ENCODE peak calls at places on chromosome 7, in seven cellular contexts. D, I, E, P, U, G and A are unnamed samples. For H3K4me1, the result is how much of the 10 kb centered on the place peaks cover.

GRCh38 chr7:3917466-3917865 is 616.4 kb downstream of the SDK1 start:
- DNase-seq in D (no peak), I (no peak), E (no peak), P (no peak), U (no peak), G (no peak), A (no peak)

GRCh38 chr7:113548561-113548960 is 370.2 kb downstream of the PPP1R3A start:
- DNase-seq in D (no peak), I (no peak), E (no peak), P (no peak), U (no peak), G (no peak), A (no peak)

GRCh38 chr7:90698616-90699015 is 102.5 kb downstream of the CDK14 start:
- DNase-seq in D (no peak), I (no peak), E (no peak), P (no peak), U (no peak), G (no peak), A (no peak)

GRCh38 chr7:127419196-127419595 is 26.7 kb upstream of the ZNF800 start:
- DNase-seq in D (no peak), I (no peak), E (no peak), P (no peak), U (no peak), G (no peak), A (no peak)

GRCh38 chr7:138207555-138207971 is 131.3 kb downstream of the AKR1D1 start:
- DNase-seq in D (no peak), I (no peak), E (no peak), P (no peak), U (no peak), G (no peak), A (no peak)

GRCh38 chr7:26187380-26188290 is 12.9 kb downstream of the HNRNPA2B1 start:
- DNase-seq in D (no peak), I (no peak), E (no peak), P (no peak), U (no peak), G (no peak), A (no peak)

GRCh38 chr7:69780377-69780776 is 182.1 kb downstream of the AUTS2 start:
- DNase-seq in D (no peak), I (no peak), E (no peak), P (no peak), U (peak), G (no peak), A (no peak)

GRCh38 chr7:27917774-27918314 is 177.9 kb downstream of the TAX1BP1 start:
- DNase-seq in D (no peak), I (no peak), E (no peak), P (no peak), U (no peak), G (no peak), A (no peak)

GRCh38 chr7:918441-919113 is 35.9 kb downstream of the ADAP1 start:
- DNase-seq in D (peak), I (peak), E (peak), P (no peak), U (no peak), G (peak), A (no peak)

GRCh38 chr7:34058791-34059550 is 153.6 kb downstream of the BMPER start:
- DNase-seq in D (no peak), I (no peak), E (no peak), P (no peak), U (no peak), G (no peak), A (peak)

GRCh38 chr7:130009848-130010688 is 41.1 kb downstream of the ZC3HC1 start:
- DNase-seq in D (peak), I (peak), E (no peak), P (peak), U (no peak), G (no peak), A (no peak)

GRCh38 chr7:41979834-41980307 is 257.1 kb downstream of the GLI3 start:
- DNase-seq in D (no peak), I (peak), E (no peak), P (no peak), U (no peak), G (peak), A (no peak)

GRCh38 chr7:151058766-151059361 is 525 bp upstream of the SLC4A2 start:
- DNase-seq in D (no peak), I (no peak), E (no peak), P (no peak), U (no peak), G (no peak), A (no peak)

GRCh38 chr7:20404371-20404770 is 73.7 kb downstream of the ITGB8 start:
- DNase-seq in D (no peak), I (no peak), E (no peak), P (no peak), U (no peak), G (no peak), A (no peak)

GRCh38 chr7:99372275-99373085 is 2.0 kb upstream of the ARPC1B start:
- DNase-seq in D (peak), I (peak), E (no peak), P (peak), U (no peak), G (no peak), A (peak)

GRCh38 chr7:117937726-117938483 is 64.7 kb upstream of the CTTNBP2 start:
- DNase-seq in D (no peak), I (no peak), E (no peak), P (no peak), U (no peak), G (no peak), A (no peak)

GRCh38 chr7:93298671-93299070 is 66.5 kb downstream of the VPS50 start:
- DNase-seq in D (no peak), I (no peak), E (no peak), P (no peak), U (no peak), G (no peak), A (no peak)

GRCh38 chr7:37674534-37674933 is 9.0 kb upstream of the GPR141 start:
- DNase-seq in D (no peak), I (no peak), E (no peak), P (no peak), U (no peak), G (no peak), A (no peak)
- H3K4me3 ChIP-seq in D (no peak), I (no peak), E (no peak), P (no peak), U (no peak), G (no peak), A (no peak)

GRCh38 chr7:116526897-116527296 is 2.1 kb downstream of the CAV1 start:
- DNase-seq in D (no peak), I (no peak), E (no peak), P (no peak), U (no peak), G (no peak), A (no peak)

GRCh38 chr7:116527521-116527920 is 2.7 kb downstream of the CAV1 start:
- DNase-seq in D (no peak), I (no peak), E (no peak), P (no peak), U (no peak), G (no peak), A (no peak)

GRCh38 chr7:116524609-116525297 is at the start of gene CAV1:
- DNase-seq in D (peak), I (peak), E (peak), P (peak), U (peak), G (peak), A (peak)

GRCh38 chr7:116525298-116525912 is 569 bp downstream of the CAV1 start:
- DNase-seq in D (peak), I (peak), E (peak), P (peak), U (no peak), G (peak), A (peak)

GRCh38 chr7:116525913-116526857 is 1.3 kb downstream of the CAV1 start:
- DNase-seq in D (peak), I (peak), E (peak), P (peak), U (peak), G (peak), A (peak)
- TF ChIP-seq POLR2A in D (peak), I (peak), E (no peak), P (no peak), U (peak), G (peak), A (no peak)

DNA sequence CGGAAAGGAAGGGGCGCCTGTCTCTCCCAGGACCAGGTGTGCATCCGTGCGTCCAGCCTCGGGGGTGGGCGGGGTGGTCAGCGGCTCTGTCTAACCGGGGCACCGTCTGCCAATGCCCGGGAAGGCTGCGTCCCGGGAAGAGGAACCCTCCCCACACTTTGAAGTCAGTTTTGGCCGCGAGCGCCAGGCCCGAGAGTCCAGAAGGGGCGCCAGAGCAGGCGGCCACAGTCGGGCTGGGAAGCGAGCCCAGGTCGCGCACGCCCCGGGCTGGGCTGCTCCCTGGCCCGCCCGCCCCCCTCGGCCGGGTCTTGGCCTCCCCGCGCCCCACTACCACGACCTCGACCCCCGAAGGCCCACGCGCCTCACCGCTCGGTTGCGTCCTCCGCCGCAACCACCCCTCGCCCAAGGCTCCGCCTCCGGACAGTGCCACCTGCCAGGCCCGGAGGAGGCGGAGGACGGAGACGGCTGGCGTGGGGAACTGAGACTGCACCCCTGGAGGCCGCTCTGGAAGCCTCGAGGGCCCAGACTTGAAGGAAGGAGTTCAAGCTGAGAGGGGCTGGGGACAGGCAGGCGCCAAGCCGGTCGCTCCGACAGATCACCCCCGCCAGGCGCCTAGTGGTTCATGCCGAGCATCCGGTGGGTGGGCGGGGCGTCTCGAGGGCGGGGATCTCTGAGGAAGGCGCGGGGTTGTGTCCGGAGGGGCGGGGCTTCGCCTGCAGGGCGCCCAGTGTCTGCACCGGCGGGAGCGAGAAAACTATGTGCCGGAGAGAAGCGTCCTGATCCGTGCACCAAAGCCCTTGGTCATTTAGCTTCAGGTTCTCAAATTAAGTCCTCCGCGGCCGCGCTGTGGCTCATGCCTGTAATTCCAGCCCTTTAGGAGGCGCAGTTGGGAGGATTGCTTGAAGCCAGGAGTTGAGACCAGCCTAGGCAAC is at the start of gene BRAT1:
- DNase-seq in D (peak), I (peak), E (peak), P (peak), U (peak), G (peak), A (peak)
- H3K4me1 ChIP-seq in D (under half), I (under half), E (under half), P (under half), U (under half), G (under half), A (under half)

GRCh38 chr7:43362652-43363428 is 220.1 kb upstream of the STK17A start:
- DNase-seq in D (no peak), I (peak), E (peak), P (no peak), U (no peak), G (peak), A (no peak)
- H3K4me3 ChIP-seq in D (no peak), I (no peak), E (no peak), P (no peak), U (no peak), G (no peak), A (no peak)

DNA sequence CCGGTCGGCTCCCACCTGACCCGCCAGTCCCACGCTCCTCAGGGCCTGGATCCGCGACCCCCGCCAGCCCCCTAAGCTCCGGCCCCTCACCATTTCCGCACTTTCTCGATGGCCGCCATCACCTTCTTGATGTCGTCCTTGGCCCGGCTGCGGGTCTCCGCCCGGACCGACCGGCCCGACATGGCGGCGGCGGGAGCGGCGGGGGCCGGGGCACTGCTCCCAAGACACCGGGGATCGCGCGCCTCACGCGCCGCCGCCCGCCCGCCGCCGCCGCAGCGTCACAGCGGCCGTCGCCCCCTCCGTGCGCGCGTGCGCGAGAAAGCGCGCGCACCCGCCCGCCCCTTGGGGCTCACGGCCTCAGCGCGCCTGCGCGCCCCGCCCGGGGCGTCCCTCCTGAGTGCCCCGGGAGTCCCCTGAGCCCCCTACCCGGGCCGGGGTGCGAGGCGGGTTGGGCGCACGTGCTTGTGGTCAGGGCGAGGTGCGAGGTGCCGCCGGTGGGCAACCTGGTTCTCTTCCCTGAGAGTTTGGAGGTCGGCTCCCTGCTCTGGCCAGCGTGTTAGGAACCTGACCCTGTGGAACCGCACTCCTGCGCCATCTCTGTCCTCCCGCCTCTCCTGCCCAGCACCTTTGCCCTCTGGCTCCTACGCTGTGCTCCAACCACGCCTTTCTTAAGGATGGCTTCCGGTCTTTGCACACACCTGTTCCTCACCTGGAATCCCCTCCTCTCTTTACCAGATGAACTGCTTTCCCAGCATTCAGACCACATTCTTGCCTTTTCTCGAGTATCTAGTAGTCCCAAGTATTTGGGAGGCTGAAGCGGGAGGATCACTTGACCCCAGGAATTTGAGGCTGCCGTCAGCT is at the start of gene BCL7B:
- DNase-seq in D (peak), I (peak), E (peak), P (peak), U (peak), G (peak), A (peak)
- TF ChIP-seq POLR2A in D (no peak), I (peak), E (peak), P (no peak), U (peak), G (no peak), A (no peak)

GRCh38 chr7:105677395-105677701 is 96.1 kb upstream of the EFCAB10 start:
- DNase-seq in D (no peak), I (no peak), E (no peak), P (no peak), U (no peak), G (no peak), A (no peak)
- H3K4me1 ChIP-seq in D (under half), I (half or more), E (half or more), P (under half), U (half or more), G (under half), A (under half)